ENCODE peak calls at places on chromosomes 11 and 22, in eight cellular contexts. E, J, M, V, B, T, H and L are unnamed samples.

GRCh38 chr22:18905540-18906409 is at the start of gene DGCR6:
- DNase-seq in B (no peak), E (no peak), J (no peak), V (no peak), H (no peak), M (no peak), T (no peak), L (no peak)

GRCh38 chr11:16184588-16184987 is 171.8 kb downstream of the SOX6 start:
- DNase-seq in E (no peak), B (no peak), T (peak; percentile 47), H (no peak), J (no peak), M (peak; percentile 15), V (peak; percentile 82), L (no peak)

GRCh38 chr11:71096751-71097388 is 155.5 kb downstream of the SHANK2 start:
- DNase-seq in T (no peak), E (no peak), V (no peak), M (no peak), H (no peak), J (no peak), B (no peak), L (no peak)

GRCh38 chr11:96275807-96276594 is 67.0 kb downstream of the MAML2 start:
- DNase-seq in V (peak; percentile 32), T (no peak), H (no peak), B (no peak), J (no peak), M (no peak), E (no peak), L (no peak)

GRCh38 chr11:73833067-73833466 is 43.6 kb downstream of the COA4 start:
- DNase-seq in M (no peak), V (peak; percentile 15), T (no peak), H (no peak), J (no peak), E (no peak), B (no peak), L (no peak)

GRCh38 chr22:39351689-39352214 is 2.0 kb downstream of the SYNGR1 start:
- DNase-seq in B (no peak), E (no peak), H (no peak), J (no peak), T (no peak), V (peak; percentile 47), M (no peak), L (no peak)

GRCh38 chr11:110046759-110047386 is 46.3 kb upstream of the ZC3H12C start:
- DNase-seq in M (no peak), B (no peak), T (no peak), E (no peak), H (no peak), V (no peak), J (no peak), L (no peak)

GRCh38 chr11:1877211-1878133 is 14.2 kb downstream of the PRR33 start:
- DNase-seq in T (no peak), M (peak; percentile 88), J (no peak), E (peak; percentile 31), V (peak; percentile 48), B (no peak), H (no peak), L (no peak)

GRCh38 chr11:316031-316701 is 2.3 kb downstream of the IFITM1 start:
- DNase-seq in V (no peak), H (no peak), J (no peak), B (no peak), E (no peak), M (no peak), T (no peak), L (no peak)

GRCh38 chr22:17970205-17970708 is 54.1 kb downstream of the MICAL3 start:
- DNase-seq in E (no peak), H (no peak), M (no peak), B (no peak), V (no peak), T (no peak), J (no peak), L (no peak)

GRCh38 chr11:107139396-107139795 is 121.1 kb upstream of the GUCY1A2 start:
- DNase-seq in V (no peak), H (no peak), J (no peak), T (no peak), B (no peak), M (no peak), E (no peak), L (no peak)

GRCh38 chr22:45696227-45696626 is 24.6 kb downstream of the ATXN10 start:
- DNase-seq in V (no peak), H (no peak), E (no peak), M (no peak), J (peak; percentile 65), T (no peak), B (no peak), L (no peak)

GRCh38 chr11:126949066-126949945 is 51.3 kb downstream of the KIRREL3 start:
- DNase-seq in J (no peak), M (peak; percentile 14), B (no peak), V (no peak), H (no peak), T (no peak), E (no peak), L (no peak)

GRCh38 chr11:67584205-67584880 is 731 bp downstream of the GSTP1 start:
- DNase-seq in V (peak; percentile 85), E (no peak), J (peak; percentile 41), M (no peak), T (no peak), B (no peak), H (no peak), L (peak; percentile 61)

GRCh38 chr22:21778705-21779363 is 43.2 kb upstream of the YPEL1 start:
- DNase-seq in V (peak; percentile 41), T (no peak), H (no peak), E (no peak), M (no peak), B (no peak), J (no peak), L (no peak)

GRCh38 chr11:44229003-44229570 is 80.9 kb downstream of the ALX4 start:
- DNase-seq in J (no peak), H (no peak), E (peak; percentile 60), T (no peak), M (no peak), B (no peak), V (peak; percentile 48), L (no peak)

GRCh38 chr11:56841210-56841810 is 92.8 kb upstream of the OR9G4 start:
- DNase-seq in V (peak; percentile 79), J (peak; percentile 37), E (peak; percentile 3), H (peak; percentile 35), T (peak; percentile 43), B (no peak), M (peak; percentile 17), L (peak; percentile 68)

GRCh38 chr22:47672526-47672925 is 910.1 kb downstream of the TBC1D22A start:
- DNase-seq in V (no peak), H (no peak), E (no peak), J (no peak), M (no peak), B (no peak), T (no peak), L (no peak)

GRCh38 chr11:35305670-35306382 is 113.5 kb downstream of the SLC1A2 start:
- DNase-seq in B (peak; percentile 7), H (no peak), E (peak; percentile 29), V (peak; percentile 40), J (peak; percentile 62), M (no peak), T (peak; percentile 18), L (no peak)

GRCh38 chr22:35830305-35830704 is 112.6 kb downstream of the APOL5 start:
- DNase-seq in J (no peak), B (no peak), V (no peak), M (no peak), T (no peak), E (no peak), H (no peak), L (no peak)

GRCh38 chr11:882593-882992 is 28.0 kb downstream of the CHID1 start:
- DNase-seq in H (no peak), T (no peak), J (no peak), V (no peak), B (no peak), E (no peak), M (no peak), L (no peak)

GRCh38 chr11:77029829-77030228 is 4.4 kb upstream of the B3GNT6 start:
- DNase-seq in B (no peak), V (peak; percentile 15), T (no peak), E (no peak), H (no peak), J (no peak), M (no peak), L (no peak)

GRCh38 chr22:31882971-31883370 is 61.4 kb upstream of the YWHAH start:
- DNase-seq in M (no peak), E (no peak), V (no peak), H (no peak), J (no peak), T (no peak), B (no peak), L (no peak)

GRCh38 chr11:120952503-120953229 is 71.2 kb upstream of the TBCEL start:
- DNase-seq in H (peak; percentile 85), B (peak; percentile 31), V (peak; percentile 70), T (peak; percentile 63), E (peak; percentile 87), M (peak; percentile 86), J (peak; percentile 80), L (peak; percentile 79)

GRCh38 chr11:2215230-2215560 is 43.6 kb upstream of the TH start:
- DNase-seq in H (no peak), E (no peak), J (no peak), M (no peak), B (no peak), T (no peak), V (no peak), L (no peak)

GRCh38 chr11:56089697-56090096 is 3.4 kb upstream of the OR8I2 start:
- DNase-seq in T (no peak), M (no peak), B (no peak), E (no peak), J (no peak), V (no peak), H (no peak), L (no peak)

GRCh38 chr22:24125942-24126341 is 55.3 kb upstream of the SUSD2 start:
- DNase-seq in E (no peak), V (no peak), J (no peak), H (no peak), B (no peak), M (peak; percentile 4), T (no peak), L (no peak)

GRCh38 chr11:125270106-125270505 is 105.6 kb downstream of the PKNOX2 start:
- DNase-seq in J (no peak), M (no peak), T (no peak), V (no peak), E (no peak), H (no peak), B (no peak), L (no peak)

GRCh38 chr11:64891215-64891848 is 12.9 kb upstream of the EHD1 start:
- DNase-seq in B (no peak), J (no peak), H (no peak), V (no peak), M (no peak), E (no peak), T (no peak), L (no peak)

GRCh38 chr22:20135265-20135664 is 3.7 kb downstream of the ZDHHC8 start:
- DNase-seq in B (no peak), V (no peak), E (no peak), M (no peak), T (no peak), J (no peak), H (no peak), L (no peak)

GRCh38 chr11:117345039-117345438 is 17.4 kb downstream of the CEP164 start:
- DNase-seq in J (no peak), M (no peak), B (no peak), T (no peak), H (no peak), V (peak; percentile 36), E (no peak), L (no peak)

GRCh38 chr11:111549869-111550203 is 9.3 kb downstream of the LAYN start:
- DNase-seq in J (no peak), E (no peak), T (no peak), H (no peak), M (no peak), V (no peak), B (no peak), L (no peak)

GRCh38 chr22:31400023-31400397 is 606 bp downstream of the DRG1 start:
- DNase-seq in E (no peak), J (no peak), H (no peak), T (no peak), B (no peak), V (peak; percentile 29), M (no peak), L (no peak)

GRCh38 chr11:92528051-92528450 is 303.4 kb downstream of the FAT3 start:
- DNase-seq in B (no peak), J (no peak), V (no peak), M (no peak), T (no peak), H (no peak), E (no peak), L (no peak)